ENCODE peak calls at places on chromosomes 4 and X, in four cellular contexts. T, A, I and B are unnamed samples.

GRCh38 chrX:39996561-39996960 is 101.2 kb downstream of the BCOR start:
- DNase-seq in T (no peak), A (no peak), I (no peak), B (no peak)

GRCh38 chr4:58961925-58962324 is 1851.7 kb upstream of the IGFBP7 start:
- DNase-seq in T (no peak), A (no peak), I (no peak), B (no peak)

GRCh38 chr4:151318310-151319006 is 6.9 kb downstream of the SH3D19 start:
- DNase-seq in T (no peak), A (no peak), I (no peak), B (no peak)

GRCh38 chr4:118173956-118174355 is 139.7 kb downstream of the NDST3 start:
- DNase-seq in T (peak; percentile 95), A (no peak), I (no peak), B (no peak)

GRCh38 chr4:151173751-151174325 is 74.4 kb downstream of the RPS3A start:
- DNase-seq in T (peak; percentile 68), A (no peak), I (no peak), B (no peak)

GRCh38 chr4:152437561-152437960 is 98.3 kb downstream of the FBXW7 start:
- DNase-seq in T (no peak), A (no peak), I (no peak), B (no peak)

GRCh38 chrX:11890843-11891514 is 132.9 kb downstream of the MSL3 start:
- DNase-seq in T (peak; percentile 1), A (no peak), I (peak; percentile 57), B (no peak)

GRCh38 chr4:109998867-109999303 is 86.2 kb downstream of the EGF start:
- DNase-seq in T (peak; percentile 71), A (peak; percentile 19), I (no peak), B (peak; percentile 90)

GRCh38 chrX:135737361-135738071 is 24.1 kb downstream of the CT45A1 start:
- DNase-seq in T (peak; percentile 1), A (no peak), I (no peak), B (peak; percentile 22)

GRCh38 chrX:7233632-7234406 is 85.9 kb upstream of the PUDP start:
- DNase-seq in T (no peak), A (no peak), I (no peak), B (no peak)

GRCh38 chr4:3462790-3463415 is at the start of gene DOK7:
- DNase-seq in T (no peak), A (no peak), I (no peak), B (no peak)

GRCh38 chrX:40908857-40909475 is 173.6 kb upstream of the MED14 start:
- DNase-seq in T (peak; percentile 46), A (no peak), I (no peak), B (no peak)